ENCODE peak calls at places on chromosomes 12 and 14, in ten cellular contexts. A is cardiac fibroblast, Z is WERI-Rb-1, W is endodermal cell, R is HCT116, I is GM20000, E is cardiac muscle cell, G is AG10803, O is upper lobe of left lung, H is psoas muscle. D is an unnamed sample.
A peak's percentile ranks its signal among the peaks of the same experiment; 100 is the strongest.

GRCh38 chr14:76293221-76293620 is 82.7 kb upstream of the ESRRB start:
- DNase-seq in O (no peak), G (no peak), H (no peak), E (no peak), A (no peak), R (no peak), Z (no peak), I (no peak), W (peak; percentile 20), D (no peak)

GRCh38 chr12:131559517-131560516 is 151.1 kb upstream of the SFSWAP start:
- DNase-seq in Z (no peak), W (no peak), R (peak; percentile 26), I (no peak), H (no peak), G (no peak), O (no peak), A (no peak), E (no peak), D (no peak)

GRCh38 chr14:87153901-87154300 is 839.1 kb downstream of the GALC start:
- DNase-seq in W (no peak), I (no peak), Z (no peak), O (no peak), G (no peak), R (no peak), E (no peak), H (no peak), A (no peak), D (no peak)

GRCh38 chr14:59679872-59680271 is 103.3 kb upstream of the CCDC175 start:
- DNase-seq in H (no peak), A (peak; percentile 50), E (peak; percentile 27), W (no peak), G (peak; percentile 3), Z (no peak), I (no peak), O (no peak), R (no peak), D (no peak)

GRCh38 chr12:125434131-125434530 is 368.9 kb downstream of the AACS start:
- DNase-seq in E (no peak), O (no peak), W (no peak), Z (no peak), R (no peak), A (no peak), G (no peak), I (no peak), H (no peak), D (no peak)

GRCh38 chr14:96088131-96088880 is 49.1 kb downstream of the C14orf132 start:
- DNase-seq in W (no peak), A (no peak), O (no peak), R (no peak), I (no peak), H (no peak), G (no peak), E (no peak), Z (peak; percentile 83), D (no peak)

GRCh38 chr12:88578274-88578673 is 2.0 kb downstream of the KITLG start:
- DNase-seq in R (no peak), G (no peak), A (peak; percentile 47), W (peak; percentile 65), H (no peak), O (no peak), I (no peak), Z (peak; percentile 14), E (no peak), D (no peak)

GRCh38 chr12:130649646-130650045 is 66.5 kb downstream of the RIMBP2 start:
- DNase-seq in H (no peak), W (no peak), I (no peak), G (no peak), E (no peak), O (no peak), A (no peak), Z (no peak), R (no peak), D (no peak)

GRCh38 chr12:13074396-13075113 is 28.9 kb downstream of the GSG1 start:
- DNase-seq in Z (no peak), A (no peak), R (no peak), H (no peak), W (no peak), G (peak; percentile 24), E (no peak), I (no peak), O (no peak), D (no peak)

GRCh38 chr12:9378430-9378835 is 170.2 kb upstream of the PZP start:
- DNase-seq in I (no peak), O (no peak), G (no peak), Z (peak; percentile 37), W (peak; percentile 85), R (no peak), H (no peak), E (no peak), A (no peak), D (no peak)

GRCh38 chr12:114895822-114896221 is 211.8 kb upstream of the TBX3 start:
- DNase-seq in Z (no peak), A (no peak), R (no peak), G (no peak), O (no peak), W (no peak), H (no peak), E (no peak), I (no peak), D (no peak)

GRCh38 chr12:122215789-122216188 is 10.1 kb downstream of the DIABLO start:
- DNase-seq in Z (no peak), I (no peak), G (no peak), E (no peak), O (no peak), H (no peak), W (no peak), R (no peak), A (peak; percentile 58), D (no peak)

GRCh38 chr12:49043856-49044258 is 16.7 kb downstream of the KMT2D start:
- DNase-seq in H (peak; percentile 72), A (peak; percentile 65), O (no peak), E (peak; percentile 69), R (no peak), I (peak; percentile 86), G (peak; percentile 47), Z (peak; percentile 81), W (peak; percentile 97), D (no peak)

GRCh38 chr14:105498430-105499255 is 7.6 kb downstream of the TEDC1 start:
- DNase-seq in H (no peak), W (no peak), I (no peak), R (no peak), O (peak; percentile 83), Z (peak; percentile 71), A (no peak), E (no peak), G (no peak), D (no peak)
- TF ChIP-seq CTCF in H (no peak), W (no peak), I (no peak), R (no peak), O (no peak), Z (no peak), A (no peak), E (no peak), G (no peak), D (no peak)

GRCh38 chr12:65822732-65823480 is 1.4 kb upstream of the HMGA2 start:
- DNase-seq in R (peak; percentile 84), I (peak; percentile 49), Z (peak; percentile 79), W (peak; percentile 97), E (peak; percentile 87), H (no peak), A (peak; percentile 81), G (no peak), O (no peak), D (peak; percentile 32)
- TF ChIP-seq CTCF in R (no peak), I (no peak), Z (no peak), W (no peak), E (peak; percentile 14), H (no peak), A (no peak), G (no peak), O (no peak), D (no peak)

GRCh38 chr12:82055391-82055790 is 296.2 kb upstream of the PPFIA2 start:
- DNase-seq in Z (no peak), W (no peak), A (no peak), E (no peak), H (no peak), G (no peak), R (no peak), O (no peak), I (no peak), D (no peak)

GRCh38 chr12:82058197-82058596 is 299.0 kb upstream of the PPFIA2 start:
- DNase-seq in Z (no peak), E (no peak), W (no peak), G (no peak), I (no peak), H (no peak), O (no peak), R (no peak), A (no peak), D (no peak)

DNA sequence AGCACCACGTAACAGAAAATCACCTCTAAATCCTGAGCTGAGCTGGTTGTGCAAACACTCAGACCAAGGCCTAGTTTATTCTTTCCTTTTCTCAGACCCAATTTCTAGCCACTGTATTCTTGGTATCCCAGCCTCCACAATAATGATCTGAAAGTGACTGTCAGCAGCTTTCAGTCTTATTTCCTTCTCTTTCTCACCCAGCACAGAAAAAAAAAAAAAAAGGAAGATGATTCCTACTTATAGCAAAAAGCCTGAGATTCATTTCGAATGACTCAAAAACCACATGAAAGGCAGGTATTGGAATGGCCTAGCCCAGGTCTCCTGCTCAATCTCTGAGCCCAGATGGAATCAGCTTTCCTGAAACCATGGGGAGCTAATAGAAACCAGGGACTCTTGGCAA is 298.6 kb upstream of the PPFIA2 start:
- DNase-seq in E (no peak), H (no peak), R (peak; percentile 69), O (no peak), Z (no peak), I (no peak), G (no peak), W (no peak), A (no peak), D (no peak)
- TF ChIP-seq CTCF in E (no peak), H (no peak), R (no peak), O (no peak), Z (no peak), I (no peak), G (no peak), W (no peak), A (no peak), D (no peak)

GRCh38 chr14:73851567-73852382 is at the start of gene PTGR2:
- DNase-seq in G (peak; percentile 97), Z (peak; percentile 97), A (peak; percentile 95), O (peak; percentile 97), H (peak; percentile 97), E (peak; percentile 99), W (peak; percentile 99), I (peak; percentile 93), R (peak; percentile 94), D (peak; percentile 93)
- TF ChIP-seq CTCF in G (peak; percentile 20), Z (no peak), A (no peak), O (peak; percentile 48), H (peak; percentile 15), E (no peak), W (peak; percentile 44), I (no peak), R (peak; percentile 4), D (no peak)

GRCh38 chr14:56247495-56248087 is 129.4 kb downstream of the PELI2 start:
- DNase-seq in H (no peak), I (no peak), G (peak; percentile 15), R (peak; percentile 4), O (no peak), W (no peak), A (peak; percentile 58), E (no peak), Z (no peak), D (no peak)
- TF ChIP-seq CTCF in H (peak; percentile 10), I (no peak), G (peak; percentile 47), R (peak; percentile 30), O (no peak), W (peak; percentile 76), A (peak; percentile 40), E (peak; percentile 37), Z (peak; percentile 12), D (peak; percentile 17)